ENCODE peak calls at places on chromosome 9, in five cellular contexts. One of them, this sample, is unnamed.

GRCh38 chr9:106880863-106881262 is 17.9 kb downstream of the ZNF462 start:
- DNase-seq in stomach: no peak
- DNase-seq in omental fat pad: no peak
- DNase-seq in IMR-90: peak
- DNase-seq in thoracic aorta: no peak
- DNase-seq in this sample: peak

GRCh38 chr9:92685022-92685421 is 15.1 kb upstream of the IPPK start:
- DNase-seq in stomach: no peak
- DNase-seq in omental fat pad: no peak
- DNase-seq in IMR-90: no peak
- DNase-seq in thoracic aorta: no peak
- DNase-seq in this sample: no peak

GRCh38 chr9:72586388-72587160 is 65.2 kb downstream of the TMC1 start:
- DNase-seq in stomach: no peak
- DNase-seq in omental fat pad: no peak
- DNase-seq in IMR-90: peak
- DNase-seq in thoracic aorta: no peak
- DNase-seq in this sample: peak

GRCh38 chr9:111064160-111064733 is 26.0 kb upstream of the LPAR1 start:
- DNase-seq in stomach: no peak
- DNase-seq in omental fat pad: no peak
- DNase-seq in IMR-90: no peak
- DNase-seq in thoracic aorta: no peak
- DNase-seq in this sample: no peak

GRCh38 chr9:81814404-81814793 is 113.8 kb upstream of the SPATA31D4 start:
- DNase-seq in stomach: no peak
- DNase-seq in omental fat pad: no peak
- DNase-seq in IMR-90: no peak
- DNase-seq in thoracic aorta: no peak
- DNase-seq in this sample: no peak

GRCh38 chr9:100072805-100073204 is 26.0 kb downstream of the ERP44 start:
- DNase-seq in stomach: no peak
- DNase-seq in omental fat pad: no peak
- DNase-seq in IMR-90: no peak
- DNase-seq in thoracic aorta: no peak
- DNase-seq in this sample: no peak

GRCh38 chr9:112487799-112488345 is 1.2 kb downstream of the KIAA1958 start:
- DNase-seq in stomach: no peak
- DNase-seq in omental fat pad: no peak
- DNase-seq in IMR-90: no peak
- DNase-seq in thoracic aorta: no peak
- DNase-seq in this sample: no peak

GRCh38 chr9:20623021-20623747 is 885 bp upstream of the MLLT3 start:
- DNase-seq in stomach: peak
- DNase-seq in omental fat pad: no peak
- DNase-seq in IMR-90: peak
- DNase-seq in thoracic aorta: no peak
- DNase-seq in this sample: no peak

GRCh38 chr9:8857330-8858249 is 1058.0 kb upstream of the DMAC1 start:
- DNase-seq in stomach: peak
- DNase-seq in omental fat pad: no peak
- DNase-seq in IMR-90: no peak
- DNase-seq in thoracic aorta: no peak
- DNase-seq in this sample: peak

GRCh38 chr9:114046876-114047275 is 31.2 kb downstream of the AMBP start:
- DNase-seq in stomach: no peak
- DNase-seq in omental fat pad: no peak
- DNase-seq in IMR-90: peak
- DNase-seq in thoracic aorta: no peak
- DNase-seq in this sample: peak

GRCh38 chr9:134375011-134375390 is 48.7 kb downstream of the RXRA start:
- DNase-seq in stomach: no peak
- DNase-seq in omental fat pad: no peak
- DNase-seq in IMR-90: no peak
- DNase-seq in thoracic aorta: peak
- DNase-seq in this sample: peak

GRCh38 chr9:133112361-133113026 is 8.5 kb downstream of the RALGDS start:
- DNase-seq in stomach: no peak
- DNase-seq in omental fat pad: peak
- DNase-seq in IMR-90: no peak
- DNase-seq in thoracic aorta: no peak
- DNase-seq in this sample: no peak

GRCh38 chr9:132547976-132548730 is 34.3 kb upstream of the BARHL1 start:
- DNase-seq in stomach: no peak
- DNase-seq in omental fat pad: no peak
- DNase-seq in IMR-90: no peak
- DNase-seq in thoracic aorta: no peak
- DNase-seq in this sample: no peak

GRCh38 chr9:133483611-133484010 is 4.7 kb upstream of the SLC2A6 start:
- DNase-seq in stomach: no peak
- DNase-seq in omental fat pad: no peak
- DNase-seq in IMR-90: no peak
- DNase-seq in thoracic aorta: no peak
- DNase-seq in this sample: no peak

GRCh38 chr9:96612105-96612965 is 7.3 kb downstream of the CDC14B start:
- DNase-seq in stomach: peak
- DNase-seq in omental fat pad: no peak
- DNase-seq in IMR-90: peak
- DNase-seq in thoracic aorta: peak
- DNase-seq in this sample: peak

GRCh38 chr9:89483592-89484474 is 14.1 kb downstream of the SEMA4D start:
- DNase-seq in stomach: peak
- DNase-seq in omental fat pad: no peak
- DNase-seq in IMR-90: no peak
- DNase-seq in thoracic aorta: no peak
- DNase-seq in this sample: no peak

GRCh38 chr9:104740596-104740995 is 6.9 kb upstream of the NIPSNAP3A start:
- DNase-seq in stomach: no peak
- DNase-seq in omental fat pad: no peak
- DNase-seq in IMR-90: peak
- DNase-seq in thoracic aorta: no peak
- DNase-seq in this sample: peak
- TF ChIP-seq CTCF in stomach: no peak
- TF ChIP-seq CTCF in omental fat pad: no peak
- TF ChIP-seq CTCF in IMR-90: no peak
- TF ChIP-seq CTCF in thoracic aorta: no peak
- TF ChIP-seq CTCF in this sample: no peak

GRCh38 chr9:75002422-75003023 is 25.6 kb downstream of the CARNMT1 start:
- DNase-seq in stomach: no peak
- DNase-seq in omental fat pad: no peak
- DNase-seq in IMR-90: no peak
- DNase-seq in thoracic aorta: no peak
- DNase-seq in this sample: no peak
- TF ChIP-seq CTCF in stomach: no peak
- TF ChIP-seq CTCF in omental fat pad: no peak
- TF ChIP-seq CTCF in IMR-90: no peak
- TF ChIP-seq CTCF in thoracic aorta: no peak
- TF ChIP-seq CTCF in this sample: no peak

GRCh38 chr9:18245911-18246310 is 228.0 kb upstream of the ADAMTSL1 start:
- DNase-seq in stomach: no peak
- DNase-seq in omental fat pad: no peak
- DNase-seq in IMR-90: peak
- DNase-seq in thoracic aorta: no peak
- DNase-seq in this sample: no peak
- TF ChIP-seq CTCF in stomach: no peak
- TF ChIP-seq CTCF in omental fat pad: no peak
- TF ChIP-seq CTCF in IMR-90: peak
- TF ChIP-seq CTCF in thoracic aorta: no peak
- TF ChIP-seq CTCF in this sample: no peak

DNA sequence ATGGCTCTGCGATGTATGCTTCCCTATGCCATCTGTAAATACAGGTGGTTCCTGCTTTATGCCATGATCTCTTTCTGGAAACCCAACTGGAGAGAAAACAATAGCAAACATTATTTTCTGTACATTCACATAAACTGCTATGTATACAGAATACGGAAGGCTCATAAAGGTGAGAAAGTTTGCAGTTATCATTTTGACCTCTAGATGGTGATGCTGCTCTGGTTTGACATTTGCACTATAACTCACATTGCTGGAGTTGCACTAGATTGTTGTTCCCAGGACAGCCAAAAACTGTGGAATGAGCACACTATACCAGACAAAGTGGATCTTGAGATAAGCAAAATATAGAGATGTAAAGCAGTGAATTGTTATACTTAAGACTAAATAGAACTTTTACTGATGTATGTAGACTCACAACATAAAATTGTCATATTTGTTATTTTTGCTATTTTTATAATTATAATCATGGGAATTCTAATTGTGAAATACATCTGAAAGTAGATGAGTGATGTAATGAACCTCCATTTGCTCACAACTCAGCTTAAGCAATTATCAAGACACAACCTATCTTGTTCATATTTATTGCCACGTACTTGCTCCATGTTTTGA is 246.5 kb downstream of the PTPRD start:
- DNase-seq in stomach: no peak
- DNase-seq in omental fat pad: no peak
- DNase-seq in IMR-90: peak
- DNase-seq in thoracic aorta: no peak
- DNase-seq in this sample: peak
- TF ChIP-seq CTCF in stomach: peak
- TF ChIP-seq CTCF in omental fat pad: no peak
- TF ChIP-seq CTCF in IMR-90: peak
- TF ChIP-seq CTCF in thoracic aorta: no peak
- TF ChIP-seq CTCF in this sample: peak

DNA sequence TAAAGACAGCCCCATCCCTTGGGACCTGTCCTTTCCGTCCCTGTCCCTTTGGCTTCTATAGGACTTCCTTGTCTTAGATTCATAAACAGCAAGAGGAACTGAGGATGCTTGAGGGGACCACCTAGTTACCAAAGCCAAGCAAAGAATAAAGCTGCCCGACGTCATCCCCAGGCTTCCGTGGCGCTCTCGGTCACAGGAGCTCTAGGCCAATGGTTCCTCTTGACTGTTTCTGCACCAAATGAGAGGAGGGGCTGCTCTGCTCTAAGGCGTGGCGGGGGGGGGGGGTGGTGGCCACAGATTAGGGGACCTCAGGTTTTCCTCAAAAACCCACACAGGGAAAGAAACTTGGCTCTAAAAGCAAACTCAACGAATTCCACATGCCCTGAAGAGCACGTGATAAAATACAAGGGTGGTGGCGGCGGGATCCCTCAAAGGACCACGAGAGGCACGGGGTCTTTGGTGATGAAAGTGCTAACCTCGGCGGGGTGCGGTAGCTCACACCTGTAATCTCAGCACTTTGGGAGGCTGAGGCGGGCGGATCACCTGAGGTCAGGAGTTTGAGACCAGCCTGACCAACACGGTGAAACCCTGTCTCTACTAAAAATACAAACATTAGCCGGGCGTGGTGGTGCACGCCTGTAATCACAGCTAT is 53.7 kb downstream of the USP20 start:
- DNase-seq in stomach: no peak
- DNase-seq in omental fat pad: no peak
- DNase-seq in IMR-90: no peak
- DNase-seq in thoracic aorta: no peak
- DNase-seq in this sample: no peak
- TF ChIP-seq CTCF in stomach: no peak
- TF ChIP-seq CTCF in omental fat pad: no peak
- TF ChIP-seq CTCF in IMR-90: no peak
- TF ChIP-seq CTCF in thoracic aorta: no peak
- TF ChIP-seq CTCF in this sample: no peak

DNA sequence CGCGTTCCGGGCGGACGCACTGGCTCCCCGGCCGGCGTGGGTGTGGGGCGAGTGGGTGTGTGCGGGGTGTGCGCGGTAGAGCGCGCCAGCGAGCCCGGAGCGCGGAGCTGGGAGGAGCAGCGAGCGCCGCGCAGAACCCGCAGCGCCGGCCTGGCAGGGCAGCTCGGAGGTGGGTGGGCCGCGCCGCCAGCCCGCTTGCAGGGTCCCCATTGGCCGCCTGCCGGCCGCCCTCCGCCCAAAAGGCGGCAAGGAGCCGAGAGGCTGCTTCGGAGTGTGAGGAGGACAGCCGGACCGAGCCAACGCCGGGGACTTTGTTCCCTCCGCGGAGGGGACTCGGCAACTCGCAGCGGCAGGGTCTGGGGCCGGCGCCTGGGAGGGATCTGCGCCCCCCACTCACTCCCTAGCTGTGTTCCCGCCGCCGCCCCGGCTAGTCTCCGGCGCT is at the start of gene DAPK1:
- DNase-seq in stomach: peak
- DNase-seq in omental fat pad: peak
- DNase-seq in IMR-90: no peak
- DNase-seq in thoracic aorta: no peak
- DNase-seq in this sample: peak
- TF ChIP-seq CTCF in stomach: peak
- TF ChIP-seq CTCF in omental fat pad: no peak
- TF ChIP-seq CTCF in IMR-90: no peak
- TF ChIP-seq CTCF in thoracic aorta: no peak
- TF ChIP-seq CTCF in this sample: no peak

DNA sequence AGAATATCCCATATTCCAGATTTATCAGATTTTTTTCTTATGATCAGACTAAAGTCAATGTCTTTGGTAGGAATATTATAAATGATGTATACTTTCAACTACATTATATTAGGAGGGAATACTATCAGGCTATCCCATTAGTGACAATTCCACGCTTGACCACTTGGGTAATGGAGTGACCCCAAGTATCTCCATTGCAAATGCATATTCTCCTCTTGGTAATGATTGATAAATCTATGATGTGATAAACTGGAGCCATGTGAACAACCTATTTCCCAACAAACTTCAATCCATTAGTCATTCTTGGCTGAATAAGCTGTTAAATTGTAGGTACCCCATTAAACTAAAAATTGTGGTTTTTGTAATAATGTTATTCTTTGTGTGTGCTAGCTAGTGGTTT is 12.2 kb upstream of the MPDZ start:
- DNase-seq in stomach: no peak
- DNase-seq in omental fat pad: no peak
- DNase-seq in IMR-90: no peak
- DNase-seq in thoracic aorta: no peak
- DNase-seq in this sample: no peak
- TF ChIP-seq CTCF in stomach: no peak
- TF ChIP-seq CTCF in omental fat pad: no peak
- TF ChIP-seq CTCF in IMR-90: no peak
- TF ChIP-seq CTCF in thoracic aorta: no peak
- TF ChIP-seq CTCF in this sample: peak

GRCh38 chr9:137505421-137506140 is 44.6 kb downstream of the PNPLA7 start:
- DNase-seq in stomach: no peak
- DNase-seq in omental fat pad: no peak
- DNase-seq in IMR-90: no peak
- DNase-seq in thoracic aorta: no peak
- DNase-seq in this sample: no peak

GRCh38 chr9:137504432-137504777 is 45.3 kb upstream of the NSMF start:
- DNase-seq in stomach: no peak
- DNase-seq in omental fat pad: no peak
- DNase-seq in IMR-90: no peak
- DNase-seq in thoracic aorta: no peak
- DNase-seq in this sample: no peak

GRCh38 chr9:137506702-137507171 is 43.5 kb downstream of the PNPLA7 start:
- DNase-seq in stomach: no peak
- DNase-seq in omental fat pad: no peak
- DNase-seq in IMR-90: peak
- DNase-seq in thoracic aorta: no peak
- DNase-seq in this sample: no peak

GRCh38 chr9:137509198-137509597 is 41.0 kb downstream of the PNPLA7 start:
- DNase-seq in stomach: no peak
- DNase-seq in omental fat pad: no peak
- DNase-seq in IMR-90: no peak
- DNase-seq in thoracic aorta: no peak
- DNase-seq in this sample: no peak

GRCh38 chr9:137506274-137506673 is 43.9 kb downstream of the PNPLA7 start:
- DNase-seq in stomach: peak
- DNase-seq in omental fat pad: no peak
- DNase-seq in IMR-90: no peak
- DNase-seq in thoracic aorta: no peak
- DNase-seq in this sample: no peak
- TF ChIP-seq CTCF in stomach: no peak
- TF ChIP-seq CTCF in omental fat pad: no peak
- TF ChIP-seq CTCF in IMR-90: no peak
- TF ChIP-seq CTCF in thoracic aorta: no peak
- TF ChIP-seq CTCF in this sample: no peak